ENCODE peak calls at places on chromosome 11, in five cellular contexts. B is fibroblast of mammary gland, G is HFF-Myc, Q is A549, F is fibroblast of lung. K is an unnamed sample.

GRCh38 chr11:68138256-68138655 is 17.1 kb upstream of the CHKA start:
- DNase-seq in B (no peak), G (no peak), Q (no peak), F (no peak), K (peak)

GRCh38 chr11:2301631-2302272 is at the start of the genes C11orf21 and TSPAN32:
- DNase-seq in Q (no peak), B (no peak), G (no peak), F (peak), K (no peak)

GRCh38 chr11:66867425-66868040 is 10.7 kb downstream of the LRFN4 start:
- DNase-seq in Q (no peak), B (no peak), F (no peak), G (no peak), K (no peak)

GRCh38 chr11:102012946-102013345 is 34.3 kb upstream of the CFAP300 start:
- DNase-seq in Q (no peak), F (no peak), B (no peak), G (no peak), K (no peak)

GRCh38 chr11:128171496-128171895 is 415.9 kb downstream of the ETS1 start:
- DNase-seq in B (peak), G (no peak), F (no peak), Q (no peak), K (no peak)

GRCh38 chr11:69209038-69209350 is 53.3 kb downstream of the SMIM38 start:
- DNase-seq in Q (no peak), F (no peak), B (no peak), G (no peak), K (no peak)

GRCh38 chr11:8593935-8594909 is at the start of gene STK33:
- DNase-seq in F (peak), Q (peak), G (no peak), B (peak), K (no peak)

GRCh38 chr11:79201637-79202347 is 239.0 kb downstream of the TENM4 start:
- DNase-seq in Q (no peak), B (peak), G (no peak), F (no peak), K (no peak)

GRCh38 chr11:12235549-12235944 is 125.2 kb downstream of the MICAL2 start:
- DNase-seq in G (no peak), Q (no peak), F (peak), B (peak), K (no peak)

GRCh38 chr11:67256477-67256876 is 9.8 kb upstream of the GRK2 start:
- DNase-seq in Q (no peak), B (no peak), G (no peak), F (no peak), K (no peak)

GRCh38 chr11:45102810-45103621 is 43.4 kb upstream of the PRDM11 start:
- DNase-seq in G (no peak), F (peak), B (peak), Q (peak), K (no peak)

GRCh38 chr11:117091753-117092477 is 6.3 kb downstream of the SIK3 start:
- DNase-seq in B (no peak), F (no peak), Q (no peak), G (no peak), K (no peak)

GRCh38 chr11:111631034-111631665 is 28.9 kb downstream of the SIK2 start:
- DNase-seq in G (no peak), F (no peak), Q (no peak), B (peak), K (no peak)

GRCh38 chr11:118295834-118296454 is 8.6 kb upstream of the CD3E start:
- DNase-seq in G (no peak), B (peak), Q (no peak), F (peak), K (no peak)

GRCh38 chr11:85755285-85755684 is 55.7 kb downstream of the SYTL2 start:
- DNase-seq in F (no peak), B (no peak), Q (no peak), G (no peak), K (no peak)

GRCh38 chr11:123616505-123617198 is 37.8 kb downstream of the SCN3B start:
- DNase-seq in Q (no peak), B (peak), G (peak), F (peak), K (no peak)

GRCh38 chr11:131924446-131925240 is 554.2 kb downstream of the NTM start:
- DNase-seq in B (peak), F (peak), Q (no peak), G (peak), K (no peak)

GRCh38 chr11:132632641-132633124 is 899.6 kb downstream of the OPCML start:
- DNase-seq in Q (no peak), B (peak), F (peak), G (peak), K (no peak)

GRCh38 chr11:70066136-70066520 is 12.0 kb upstream of the ANO1 start:
- DNase-seq in F (no peak), Q (no peak), G (no peak), B (no peak), K (no peak)

GRCh38 chr11:113519989-113520613 is 44.9 kb upstream of the DRD2 start:
- DNase-seq in Q (no peak), G (no peak), B (no peak), F (no peak), K (no peak)

GRCh38 chr11:8728566-8728965 is 46.0 kb downstream of the RPL27A start:
- DNase-seq in Q (no peak), G (no peak), B (peak), F (peak), K (no peak)

GRCh38 chr11:130220311-130221030 is 60.9 kb downstream of the ST14 start:
- DNase-seq in G (no peak), F (no peak), B (no peak), Q (no peak), K (no peak)

GRCh38 chr11:61091373-61092279 is 10.7 kb upstream of the CD5 start:
- DNase-seq in F (no peak), Q (no peak), G (peak), B (peak), K (no peak)

GRCh38 chr11:45922425-45923082 is at the start of gene LARGE2:
- DNase-seq in F (no peak), B (no peak), Q (peak), G (no peak), K (no peak)

GRCh38 chr11:65181569-65182257 is at the start of gene CAPN1:
- DNase-seq in F (peak), B (peak), G (peak), Q (peak), K (no peak)

GRCh38 chr11:65183201-65183891 is 1.6 kb downstream of the CAPN1 start:
- DNase-seq in B (no peak), F (no peak), G (no peak), Q (no peak), K (no peak)

GRCh38 chr11:65184146-65184545 is 2.4 kb downstream of the CAPN1 start:
- DNase-seq in F (no peak), G (no peak), B (no peak), Q (no peak), K (no peak)

GRCh38 chr11:65180877-65181568 is 705 bp upstream of the CAPN1 start:
- DNase-seq in F (peak), Q (peak), G (no peak), B (peak), K (no peak)

DNA sequence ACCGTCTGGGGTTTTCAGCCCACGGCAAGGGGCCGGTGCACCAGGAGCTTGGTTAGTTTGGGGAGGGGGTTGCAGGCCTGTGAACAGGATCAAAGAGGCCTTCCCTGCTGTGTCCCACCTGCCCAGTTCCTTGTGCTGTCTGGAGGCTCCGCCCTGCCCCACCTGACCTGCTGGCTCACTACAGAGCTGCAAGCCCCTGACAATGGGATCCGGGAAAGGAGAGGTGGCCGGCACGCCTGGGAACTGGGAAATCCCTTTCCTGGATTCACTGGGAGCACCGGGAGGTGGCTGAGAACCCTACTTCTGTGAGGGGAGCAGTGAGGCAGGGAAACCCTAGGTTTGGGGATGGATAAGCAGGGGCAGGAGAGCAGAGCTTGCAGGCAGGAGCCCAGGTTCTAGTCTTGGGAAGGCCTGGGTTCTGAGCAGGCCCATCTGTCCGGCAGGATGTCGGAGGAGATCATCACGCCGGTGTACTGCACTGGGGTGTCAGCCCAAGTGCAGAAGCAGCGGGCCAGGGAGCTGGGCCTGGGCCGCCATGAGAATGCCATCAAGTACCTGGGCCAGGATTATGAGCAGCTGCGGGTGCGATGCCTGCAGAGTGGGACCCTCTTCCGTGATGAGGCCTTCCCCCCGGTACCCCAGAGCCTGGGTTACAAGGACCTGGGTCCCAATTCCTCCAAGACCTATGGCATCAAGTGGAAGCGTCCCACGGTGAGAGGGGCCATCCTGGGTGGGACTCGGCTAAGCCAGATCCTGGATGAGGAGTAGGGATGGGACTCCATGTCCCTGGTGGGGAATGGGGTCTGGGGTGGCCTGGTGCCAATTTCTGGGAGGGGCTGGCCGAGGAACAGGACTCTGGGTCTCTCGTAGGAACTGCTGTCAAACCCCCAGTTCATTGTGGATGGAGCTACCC is 786 bp downstream of the CAPN1 start:
- DNase-seq in B (peak), G (no peak), Q (no peak), F (peak), K (no peak)
- TF ChIP-seq CTCF in B (no peak), G (no peak), Q (no peak), F (no peak), K (no peak)

GRCh38 chr11:77206264-77207018 is 78.4 kb downstream of the MYO7A start:
- DNase-seq in F (no peak), Q (no peak), G (no peak), B (no peak), K (no peak)
- H3K4me3 ChIP-seq in F (no peak), Q (no peak), G (no peak), B (no peak), K (no peak)

DNA sequence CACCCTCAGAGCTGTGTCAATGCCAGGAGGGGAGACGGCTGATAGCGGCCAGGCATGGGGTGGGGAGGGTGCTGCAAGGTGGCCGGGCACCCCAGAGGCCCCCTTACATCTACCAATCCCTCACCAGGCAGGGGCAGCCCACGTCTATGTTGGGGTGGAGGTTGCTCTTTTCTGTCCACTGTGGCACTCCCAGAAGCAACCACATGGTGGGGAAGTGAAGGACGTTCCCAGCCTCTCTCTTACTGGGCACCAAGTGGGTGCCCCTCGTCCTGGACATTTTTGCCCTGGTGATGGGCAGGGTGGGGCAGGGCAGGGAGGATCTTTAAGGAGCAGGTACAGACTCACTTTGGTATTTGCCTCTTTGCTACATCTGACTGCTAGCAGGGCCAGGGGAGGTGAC is 47.5 kb downstream of the NECTIN1 start:
- DNase-seq in F (no peak), B (no peak), Q (no peak), G (no peak), K (no peak)
- TF ChIP-seq CTCF in F (peak), B (no peak), Q (no peak), G (peak), K (no peak)

GRCh38 chr11:96257036-96257435 is 86.0 kb downstream of the MAML2 start:
- DNase-seq in B (no peak), F (no peak), G (no peak), Q (no peak), K (no peak)

GRCh38 chr11:96256604-96257003 is 86.4 kb downstream of the MAML2 start:
- DNase-seq in B (no peak), Q (no peak), F (no peak), G (no peak), K (no peak)

GRCh38 chr11:96254854-96255253 is 88.1 kb downstream of the MAML2 start:
- DNase-seq in Q (no peak), G (no peak), F (no peak), B (no peak), K (no peak)

GRCh38 chr11:96256213-96256580 is 86.8 kb downstream of the MAML2 start:
- DNase-seq in Q (no peak), B (no peak), G (no peak), F (no peak), K (no peak)

DNA sequence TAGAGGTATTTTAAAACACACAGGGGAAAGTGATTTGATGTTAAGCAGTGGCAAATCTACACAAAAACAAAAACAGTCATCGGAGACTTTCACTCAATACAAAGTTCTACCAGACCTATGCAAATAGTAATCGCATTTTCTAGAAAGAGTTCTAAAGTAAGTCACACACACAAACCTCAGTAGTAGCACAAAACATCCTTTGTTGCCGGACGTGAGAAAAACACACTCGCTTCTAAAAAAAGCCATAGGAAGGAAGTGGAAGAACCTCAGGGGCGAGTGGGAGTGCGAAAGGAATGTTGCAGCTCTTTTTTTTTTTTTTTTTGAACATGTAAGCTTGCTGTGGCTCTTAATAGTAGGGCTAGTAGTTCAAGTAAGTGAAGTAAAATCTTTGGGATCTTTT is 88.9 kb downstream of the MAML2 start:
- DNase-seq in B (peak), G (no peak), F (no peak), Q (no peak), K (no peak)
- H3K4me3 ChIP-seq in B (no peak), G (no peak), F (no peak), Q (no peak), K (no peak)

K was measured in LNCaP clone FGC.